ENCODE peak calls at places on chromosome 20, in seven cellular contexts. I is cardiac muscle cell, N is endodermal cell, R is breast epithelium, W is colonic mucosa, X is mucosa of descending colon, O is IMR-90. L is an unnamed sample. For H3K4me1, the result is how much of the 10 kb centered on the place peaks cover.

GRCh38 chr20:61588356-61589054 is 336.4 kb downstream of the CDH4 start:
- DNase-seq in R (no peak), I (peak), N (no peak), X (no peak), W (no peak), O (peak), L (peak)

GRCh38 chr20:20327756-20328155 is 40.1 kb upstream of the INSM1 start:
- DNase-seq in X (no peak), O (peak), W (no peak), R (no peak), N (no peak), I (no peak), L (no peak)

GRCh38 chr20:24160563-24161355 is 172.2 kb upstream of the GGTLC1 start:
- DNase-seq in O (peak), W (peak), N (peak), X (peak), I (peak), R (no peak), L (peak)

GRCh38 chr20:17495826-17496225 is 35.4 kb downstream of the BFSP1 start:
- DNase-seq in R (no peak), O (no peak), W (no peak), I (no peak), X (no peak), N (no peak), L (no peak)

GRCh38 chr20:42041000-42041565 is 422.9 kb upstream of the CHD6 start:
- DNase-seq in X (no peak), R (no peak), N (peak), I (no peak), W (no peak), O (no peak), L (no peak)

GRCh38 chr20:64160118-64160517 is 4.1 kb upstream of the MYT1 start:
- DNase-seq in N (peak), X (no peak), R (no peak), W (no peak), I (no peak), O (no peak), L (no peak)

GRCh38 chr20:3728354-3728753 is 4.1 kb upstream of the HSPA12B start:
- DNase-seq in X (peak), O (no peak), I (no peak), N (peak), W (no peak), R (no peak), L (no peak)

GRCh38 chr20:56362833-56363413 is 4.1 kb downstream of the FAM210B start:
- DNase-seq in N (no peak), O (peak), I (no peak), R (peak), X (no peak), W (no peak), L (peak)

GRCh38 chr20:62819494-62820174 is 2.8 kb downstream of the COL9A3 start:
- DNase-seq in W (no peak), R (no peak), O (peak), N (no peak), I (peak), X (no peak), L (no peak)

GRCh38 chr20:49318091-49318429 is 40.2 kb upstream of the ZNFX1 start:
- DNase-seq in X (no peak), N (no peak), O (no peak), W (no peak), I (no peak), R (no peak), L (no peak)

GRCh38 chr20:36785308-36785707 is 11.7 kb upstream of the DSN1 start:
- DNase-seq in O (no peak), I (no peak), W (no peak), X (no peak), N (no peak), R (no peak), L (no peak)

GRCh38 chr20:36784116-36784515 is 10.6 kb upstream of the DSN1 start:
- DNase-seq in W (no peak), O (no peak), X (no peak), I (no peak), N (no peak), R (no peak), L (no peak)

GRCh38 chr20:36786246-36786645 is 12.7 kb upstream of the DSN1 start:
- DNase-seq in N (no peak), O (no peak), I (no peak), W (no peak), X (no peak), R (no peak), L (no peak)

GRCh38 chr20:36786663-36787062 is 13.1 kb upstream of the DSN1 start:
- DNase-seq in O (no peak), I (no peak), N (no peak), X (no peak), W (no peak), R (no peak), L (no peak)

DNA sequence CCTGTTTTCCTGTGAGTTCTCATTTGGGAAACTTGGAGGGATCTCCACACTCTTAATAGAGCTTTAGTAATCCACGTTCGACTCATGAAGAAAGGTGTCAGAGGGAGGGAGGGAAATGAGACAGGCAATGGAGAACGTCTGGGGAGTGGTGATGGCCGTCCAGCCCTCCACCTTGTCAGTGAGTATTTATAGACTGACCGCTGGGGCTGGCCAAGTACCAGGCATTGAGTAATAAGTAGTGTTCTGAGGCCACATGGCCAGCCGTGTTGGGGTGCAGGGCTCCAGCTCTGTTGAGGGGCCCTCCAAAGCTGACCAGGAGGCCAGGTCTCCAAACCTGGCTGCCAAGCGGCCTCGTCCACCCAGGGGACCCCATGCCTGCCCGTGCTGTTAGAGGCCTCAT is 11.3 kb upstream of the DSN1 start:
- DNase-seq in O (peak), N (no peak), I (peak), R (no peak), X (no peak), W (no peak), L (peak)
- TF ChIP-seq CTCF in O (no peak), N (no peak), I (no peak), R (no peak), X (no peak), W (no peak), L (no peak)

GRCh38 chr20:11281768-11282167 is 608.0 kb upstream of the JAG1 start:
- DNase-seq in X (no peak), O (no peak), R (no peak), N (no peak), W (no peak), I (no peak), L (no peak)
- H3K4me1 ChIP-seq in X (under half), O (under half), R (under half), N (under half), W (under half), I (under half), L (under half)

GRCh38 chr20:41005361-41005729 is 23.3 kb upstream of the TOP1 start:
- DNase-seq in W (peak), X (peak), O (peak), I (peak), R (peak), N (no peak), L (peak)
- H3K4me3 ChIP-seq in W (no peak), X (no peak), O (no peak), I (no peak), R (no peak), N (no peak), L (no peak)

GRCh38 chr20:60009826-60010616 is 51.8 kb downstream of the CDH26 start:
- DNase-seq in N (peak), W (no peak), R (no peak), I (no peak), O (no peak), X (no peak), L (no peak)
- TF ChIP-seq CTCF in N (peak), W (no peak), R (no peak), I (peak), O (no peak), X (no peak), L (no peak)

GRCh38 chr20:57408131-57408530 is 16.9 kb downstream of the RBM38 start:
- DNase-seq in I (no peak), O (peak), N (no peak), R (no peak), W (no peak), X (no peak), L (no peak)

GRCh38 chr20:57409316-57409671 is 18.1 kb downstream of the RBM38 start:
- DNase-seq in R (no peak), I (no peak), W (no peak), X (no peak), O (no peak), N (no peak), L (peak)

GRCh38 chr20:57408536-57409233 is 17.5 kb downstream of the RBM38 start:
- DNase-seq in X (no peak), O (no peak), R (no peak), N (no peak), W (no peak), I (no peak), L (no peak)

GRCh38 chr20:57405236-57406016 is 14.2 kb downstream of the RBM38 start:
- DNase-seq in R (no peak), I (no peak), W (no peak), N (no peak), O (no peak), X (peak), L (no peak)

DNA sequence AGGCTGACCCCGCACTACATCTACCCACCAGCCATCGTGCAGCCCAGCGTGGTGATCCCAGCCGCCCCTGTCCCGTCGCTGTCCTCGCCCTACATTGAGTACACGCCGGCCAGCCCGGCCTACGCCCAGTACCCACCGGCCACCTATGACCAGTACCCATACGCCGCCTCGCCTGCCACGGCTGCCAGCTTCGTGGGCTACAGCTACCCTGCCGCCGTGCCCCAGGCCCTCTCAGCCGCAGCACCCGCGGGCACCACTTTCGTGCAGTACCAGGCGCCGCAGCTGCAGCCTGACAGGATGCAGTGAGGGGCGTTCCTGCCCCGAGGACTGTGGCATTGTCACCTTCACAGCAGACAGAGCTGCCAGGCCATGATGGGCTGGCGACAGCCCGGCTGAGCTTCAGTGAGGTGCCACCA is 16.4 kb downstream of the RBM38 start:
- DNase-seq in W (no peak), X (no peak), I (no peak), N (no peak), R (no peak), O (no peak), L (no peak)
- H3K4me1 ChIP-seq in W (under half), X (under half), I (half or more), N (under half), R (under half), O (under half), L (under half)

GRCh38 chr20:47354710-47355488 is 1.6 kb downstream of the ZMYND8 start:
- DNase-seq in N (no peak), W (no peak), O (peak), I (peak), R (no peak), X (no peak), L (no peak)
- H3K4me3 ChIP-seq in N (peak), W (peak), O (peak), I (peak), R (no peak), X (no peak), L (peak)

DNA sequence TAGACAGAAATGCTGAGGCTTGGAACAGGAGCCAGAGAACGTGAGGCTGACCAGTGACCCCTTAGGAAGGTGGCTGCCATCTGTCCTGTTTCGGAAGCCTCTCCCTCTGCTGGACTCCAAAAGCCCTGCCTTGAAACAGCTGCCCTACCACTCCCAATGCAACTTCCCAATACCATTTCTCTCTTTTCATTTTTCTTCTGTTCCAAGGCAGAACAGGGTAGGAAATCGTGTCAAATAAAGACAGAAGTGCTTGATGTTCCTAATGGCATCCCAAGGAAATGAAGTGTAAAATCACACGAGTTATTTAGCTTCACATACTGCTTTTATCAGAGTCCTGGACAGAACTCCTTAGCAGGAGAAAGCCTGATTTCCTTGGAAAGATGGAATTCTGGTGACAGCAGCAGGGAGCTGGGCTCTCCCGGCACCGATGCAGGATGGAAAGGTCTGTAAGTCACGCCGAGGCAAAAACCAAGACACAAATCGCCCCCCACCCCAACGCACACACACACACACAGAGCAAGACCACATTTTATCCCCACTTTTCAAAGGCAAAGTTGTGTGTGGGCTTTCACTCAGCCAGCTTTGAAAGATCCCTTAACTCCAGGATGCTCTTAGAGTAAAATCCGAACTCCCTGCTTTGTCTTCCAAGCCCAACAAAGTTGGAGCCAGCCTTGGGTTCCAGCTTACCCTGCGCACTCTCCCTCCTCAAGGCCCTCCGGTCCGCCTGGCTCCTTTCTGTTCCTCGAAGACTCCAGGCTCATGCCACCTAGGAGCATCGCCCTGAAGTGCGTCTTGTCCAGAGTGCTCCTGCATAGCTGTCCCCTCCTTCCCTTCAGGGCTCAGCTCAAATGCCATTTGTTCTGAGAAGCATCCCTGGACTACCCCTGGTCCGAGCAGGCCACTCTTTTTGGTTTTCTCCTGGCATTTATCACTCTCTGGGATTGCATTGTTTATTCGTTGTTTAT is 11.6 kb upstream of the STX16 start:
- DNase-seq in R (no peak), I (no peak), X (no peak), N (no peak), O (no peak), W (no peak), L (peak)
- TF ChIP-seq CTCF in R (no peak), I (no peak), X (no peak), N (peak), O (no peak), W (no peak), L (no peak)